ENCODE peak calls at places on chromosomes 2 and 18, in eight cellular contexts. V, T, L, M, B, Y, N and C are unnamed samples.

GRCh38 chr18:63564021-63564420 is 21.9 kb downstream of the SERPINB12 start:
- DNase-seq in V (no peak), T (no peak), L (no peak), M (no peak), B (no peak), Y (no peak), N (no peak), C (no peak)

GRCh38 chr2:39059366-39059952 is 61.4 kb downstream of the SOS1 start:
- DNase-seq in V (no peak), T (no peak), L (no peak), M (no peak), B (no peak), Y (peak; percentile 23), N (peak; percentile 74), C (no peak)

GRCh38 chr2:43340066-43340465 is 113.7 kb upstream of the ZFP36L2 start:
- DNase-seq in V (no peak), T (no peak), L (peak; percentile 64), M (no peak), B (no peak), Y (peak; percentile 40), N (no peak), C (no peak)

GRCh38 chr2:26352892-26353291 is 6.3 kb upstream of the ADGRF3 start:
- DNase-seq in V (no peak), T (no peak), L (no peak), M (no peak), B (no peak), Y (no peak), N (no peak), C (no peak)

GRCh38 chr2:38665854-38666577 is at the start of gene GALM:
- DNase-seq in V (no peak), T (no peak), L (peak; percentile 91), M (peak; percentile 93), B (no peak), Y (peak; percentile 97), N (peak; percentile 16), C (peak; percentile 47)

GRCh38 chr2:71683666-71684065 is 230.3 kb downstream of the DYSF start:
- DNase-seq in V (no peak), T (no peak), L (no peak), M (no peak), B (no peak), Y (no peak), N (no peak), C (no peak)

GRCh38 chr2:42906557-42907380 is 114.4 kb upstream of the HAAO start:
- DNase-seq in V (no peak), T (no peak), L (peak; percentile 74), M (peak; percentile 91), B (peak; percentile 24), Y (peak; percentile 67), N (peak; percentile 94), C (no peak)

GRCh38 chr2:144474017-144474416 is 45.9 kb downstream of the ZEB2 start:
- DNase-seq in V (no peak), T (no peak), L (no peak), M (no peak), B (no peak), Y (no peak), N (no peak), C (no peak)

GRCh38 chr2:9993490-9994165 is 42.1 kb downstream of the GRHL1 start:
- DNase-seq in V (no peak), T (no peak), L (no peak), M (no peak), B (no peak), Y (no peak), N (no peak), C (no peak)

GRCh38 chr2:24489465-24489864 is 1.6 kb upstream of the NCOA1 start:
- DNase-seq in V (no peak), T (no peak), L (no peak), M (no peak), B (no peak), Y (no peak), N (no peak), C (no peak)

GRCh38 chr2:197266477-197266876 is 44.1 kb downstream of the ANKRD44 start:
- DNase-seq in V (no peak), T (no peak), L (no peak), M (no peak), B (no peak), Y (no peak), N (no peak), C (peak; percentile 30)

GRCh38 chr2:240137596-240138274 is 1.6 kb upstream of the COPS9 start:
- DNase-seq in V (no peak), T (no peak), L (no peak), M (peak; percentile 56), B (no peak), Y (no peak), N (no peak), C (no peak)

GRCh38 chr2:196739031-196739430 is 60.5 kb downstream of the GTF3C3 start:
- DNase-seq in V (no peak), T (no peak), L (no peak), M (no peak), B (no peak), Y (no peak), N (no peak), C (no peak)

GRCh38 chr2:111634995-111635538 is 248.9 kb downstream of the ANAPC1 start:
- DNase-seq in V (no peak), T (no peak), L (no peak), M (no peak), B (no peak), Y (no peak), N (no peak), C (no peak)

GRCh38 chr2:69012310-69013122 is 463 bp upstream of the ANTXR1 start:
- DNase-seq in V (peak; percentile 21), T (peak; percentile 29), L (peak; percentile 79), M (peak; percentile 90), B (no peak), Y (peak; percentile 60), N (peak; percentile 92), C (peak; percentile 40)

GRCh38 chr2:7394195-7394594 is 477.0 kb downstream of the RNF144A start:
- DNase-seq in V (no peak), T (no peak), L (no peak), M (no peak), B (no peak), Y (no peak), N (no peak), C (no peak)

GRCh38 chr18:8424917-8425725 is 184.1 kb upstream of the RAB12 start:
- DNase-seq in V (no peak), T (no peak), L (no peak), M (no peak), B (no peak), Y (peak; percentile 80), N (peak; percentile 86), C (no peak)

GRCh38 chr2:100518801-100519200 is 44.0 kb upstream of the PDCL3 start:
- DNase-seq in V (no peak), T (no peak), L (no peak), M (no peak), B (no peak), Y (no peak), N (no peak), C (no peak)